ENCODE peak calls at places on chromosomes 2 and 18, in eight cellular contexts. U is H54; A is thoracic aorta; B is GM23338; R is C1 segment of cervical spinal cord; Q is CD8-positive, alpha-beta T cell; Y is foreskin fibroblast; H is body of pancreas. I is an unnamed sample.
A peak's percentile ranks its signal among the peaks of the same experiment; 100 is the strongest.

GRCh38 chr2:6826081-6826913 is 39.4 kb downstream of the CMPK2 start:
- DNase-seq in U (peak; percentile 55), A (no peak), B (peak; percentile 78), R (no peak), Q (peak; percentile 56), Y (peak; percentile 57), H (peak; percentile 32), I (no peak)

GRCh38 chr2:99382163-99382562 is 45.0 kb downstream of the EIF5B start:
- DNase-seq in U (no peak), A (no peak), B (no peak), R (no peak), Q (no peak), Y (no peak), H (no peak), I (no peak)

GRCh38 chr18:25306671-25307070 is 45.3 kb downstream of the ZNF521 start:
- DNase-seq in U (no peak), A (no peak), B (no peak), R (no peak), Q (no peak), Y (no peak), H (no peak), I (no peak)

GRCh38 chr2:117272975-117273671 is 541.4 kb upstream of the DDX18 start:
- DNase-seq in U (no peak), A (no peak), B (peak; percentile 69), R (no peak), Q (no peak), Y (no peak), H (no peak), I (no peak)

GRCh38 chr18:62979900-62980299 is 264.6 kb downstream of the PHLPP1 start:
- DNase-seq in U (no peak), A (no peak), B (peak; percentile 22), R (no peak), Q (no peak), Y (no peak), H (no peak), I (no peak)

GRCh38 chr18:45449761-45450227 is 165.5 kb upstream of the SLC14A2 start:
- DNase-seq in U (no peak), A (no peak), B (no peak), R (peak; percentile 17), Q (no peak), Y (peak; percentile 12), H (peak; percentile 70), I (peak; percentile 71)

GRCh38 chr2:27952070-27952469 is 61.5 kb downstream of the BABAM2 start:
- DNase-seq in U (no peak), A (no peak), B (no peak), R (no peak), Q (no peak), Y (no peak), H (no peak), I (no peak)

GRCh38 chr2:141496805-141497204 is 634.0 kb downstream of the LRP1B start:
- DNase-seq in U (no peak), A (no peak), B (no peak), R (no peak), Q (no peak), Y (peak; percentile 3), H (no peak), I (no peak)

GRCh38 chr2:42964444-42965081 is 172.2 kb upstream of the HAAO start:
- DNase-seq in U (peak; percentile 84), A (peak; percentile 66), B (no peak), R (peak; percentile 63), Q (no peak), Y (peak; percentile 95), H (peak; percentile 71), I (peak; percentile 82)

GRCh38 chr2:164952057-164952702 is 3.1 kb downstream of the SLC38A11 start:
- DNase-seq in U (no peak), A (no peak), B (no peak), R (no peak), Q (no peak), Y (no peak), H (no peak), I (no peak)

GRCh38 chr2:198232281-198232680 is 427.9 kb downstream of the PLCL1 start:
- DNase-seq in U (no peak), A (no peak), B (no peak), R (no peak), Q (no peak), Y (no peak), H (no peak), I (no peak)

GRCh38 chr18:78144669-78145068 is 834.9 kb upstream of the SALL3 start:
- DNase-seq in U (no peak), A (no peak), B (no peak), R (no peak), Q (no peak), Y (no peak), H (no peak), I (no peak)

GRCh38 chr2:192265751-192266150 is 71.0 kb upstream of the TMEFF2 start:
- DNase-seq in U (no peak), A (no peak), B (no peak), R (no peak), Q (no peak), Y (peak; percentile 6), H (no peak), I (no peak)

GRCh38 chr18:63022429-63023022 is 297.0 kb downstream of the BCL2 start:
- DNase-seq in U (no peak), A (no peak), B (peak; percentile 78), R (no peak), Q (no peak), Y (no peak), H (no peak), I (no peak)

GRCh38 chr2:241011751-241012510 is 13.5 kb downstream of the SNED1 start:
- DNase-seq in U (no peak), A (no peak), B (no peak), R (no peak), Q (peak; percentile 67), Y (no peak), H (no peak), I (no peak)

GRCh38 chr2:184923751-184924150 is 325.4 kb downstream of the ZNF804A start:
- DNase-seq in U (no peak), A (no peak), B (no peak), R (no peak), Q (no peak), Y (peak; percentile 2), H (no peak), I (no peak)

GRCh38 chr2:228768818-228769217 is 502.3 kb downstream of the PID1 start:
- DNase-seq in U (peak; percentile 33), A (no peak), B (no peak), R (no peak), Q (no peak), Y (peak; percentile 78), H (no peak), I (no peak)

GRCh38 chr2:11553661-11554429 is 20.0 kb downstream of the GREB1 start:
- DNase-seq in U (peak; percentile 40), A (no peak), B (no peak), R (no peak), Q (no peak), Y (peak; percentile 30), H (no peak), I (no peak)

GRCh38 chr2:143937563-143938346 is 582.2 kb downstream of the ZEB2 start:
- DNase-seq in U (no peak), A (no peak), B (peak; percentile 48), R (no peak), Q (no peak), Y (peak; percentile 23), H (no peak), I (no peak)

GRCh38 chr18:8898990-8899389 is 193.6 kb downstream of the MTCL1 start:
- DNase-seq in U (no peak), A (no peak), B (peak; percentile 9), R (no peak), Q (no peak), Y (no peak), H (peak; percentile 11), I (no peak)

GRCh38 chr2:60531638-60532216 is 21.7 kb downstream of the BCL11A start:
- DNase-seq in U (no peak), A (no peak), B (peak; percentile 84), R (no peak), Q (no peak), Y (no peak), H (no peak), I (peak; percentile 72)

GRCh38 chr2:230161180-230161579 is 58.6 kb downstream of the SP110 start:
- DNase-seq in U (no peak), A (no peak), B (no peak), R (no peak), Q (no peak), Y (peak; percentile 54), H (no peak), I (no peak)

GRCh38 chr2:233482616-233483015 is 84.0 kb downstream of the USP40 start:
- DNase-seq in U (no peak), A (no peak), B (no peak), R (no peak), Q (no peak), Y (no peak), H (no peak), I (no peak)

GRCh38 chr2:206642075-206643025 is at the start of gene FAM237A:
- DNase-seq in U (peak; percentile 6), A (no peak), B (peak; percentile 94), R (no peak), Q (no peak), Y (peak; percentile 45), H (peak; percentile 19), I (peak; percentile 42)

GRCh38 chr18:48913201-48913600 is 37.6 kb downstream of the SMAD7 start:
- DNase-seq in U (no peak), A (no peak), B (no peak), R (no peak), Q (peak; percentile 74), Y (no peak), H (no peak), I (peak; percentile 53)

GRCh38 chr2:240440251-240440650 is 4.8 kb downstream of the GPC1 start:
- DNase-seq in U (no peak), A (no peak), B (no peak), R (no peak), Q (no peak), Y (no peak), H (no peak), I (peak; percentile 10)

GRCh38 chr2:162914161-162914560 is 75.6 kb upstream of the KCNH7 start:
- DNase-seq in U (no peak), A (no peak), B (no peak), R (no peak), Q (no peak), Y (no peak), H (no peak), I (no peak)

GRCh38 chr18:12079504-12080237 is 14.0 kb upstream of the ANKRD62 start:
- DNase-seq in U (no peak), A (no peak), B (no peak), R (no peak), Q (no peak), Y (no peak), H (no peak), I (no peak)

GRCh38 chr18:47758000-47758399 is 172.5 kb downstream of the SMAD2 start:
- DNase-seq in U (no peak), A (no peak), B (peak; percentile 65), R (no peak), Q (no peak), Y (no peak), H (no peak), I (no peak)

GRCh38 chr2:64952896-64953482 is 36.2 kb upstream of the SLC1A4 start:
- DNase-seq in U (no peak), A (no peak), B (no peak), R (no peak), Q (no peak), Y (peak; percentile 62), H (no peak), I (no peak)

GRCh38 chr2:174344716-174345472 is 10.1 kb downstream of the SP9 start:
- DNase-seq in U (no peak), A (no peak), B (peak; percentile 75), R (no peak), Q (no peak), Y (no peak), H (no peak), I (no peak)

GRCh38 chr2:73839653-73840411 is 11.1 kb downstream of the STAMBP start:
- DNase-seq in U (no peak), A (no peak), B (no peak), R (no peak), Q (no peak), Y (no peak), H (no peak), I (no peak)

GRCh38 chr18:36130039-36130831 is 536 bp downstream of the ELP2 start:
- DNase-seq in U (no peak), A (no peak), B (no peak), R (no peak), Q (no peak), Y (no peak), H (no peak), I (no peak)

GRCh38 chr2:215677466-215677865 is 241.6 kb upstream of the FN1 start:
- DNase-seq in U (no peak), A (no peak), B (no peak), R (no peak), Q (no peak), Y (no peak), H (no peak), I (no peak)